ENCODE peak calls at places on chromosomes 5 and 9, in four cellular contexts. N is CD8-positive, alpha-beta T cell; L is heart left ventricle; Z is mesothelial cell of epicardium. U is an unnamed sample.

GRCh38 chr5:19270153-19270552 is 717.8 kb downstream of the CDH18 start:
- DNase-seq in Z (no peak), L (no peak), N (no peak), U (no peak)

GRCh38 chr5:61332891-61333350 is 863 bp downstream of the ZSWIM6 start:
- DNase-seq in Z (peak; percentile 56), L (peak; percentile 61), N (peak; percentile 18), U (no peak)

GRCh38 chr5:154571325-154572035 is 93.5 kb upstream of the HAND1 start:
- DNase-seq in L (no peak), Z (no peak), N (no peak), U (no peak)

GRCh38 chr9:5643005-5643624 is 14.2 kb downstream of the RIC1 start:
- DNase-seq in L (no peak), N (no peak), Z (no peak), U (no peak)

GRCh38 chr9:69582544-69583297 is 89.5 kb downstream of the APBA1 start:
- DNase-seq in L (peak; percentile 37), Z (no peak), N (no peak), U (no peak)

GRCh38 chr5:58335518-58335917 is 124.4 kb downstream of the PLK2 start:
- DNase-seq in L (no peak), Z (no peak), N (no peak), U (no peak)

GRCh38 chr9:130227833-130228232 is 37.7 kb upstream of the HMCN2 start:
- DNase-seq in N (no peak), Z (no peak), L (no peak), U (no peak)

GRCh38 chr9:130500340-130500771 is 55.6 kb downstream of the ASS1 start:
- DNase-seq in Z (no peak), N (no peak), L (no peak), U (no peak)

GRCh38 chr5:157971466-157972324 is 112.8 kb upstream of the CLINT1 start:
- DNase-seq in Z (no peak), N (no peak), L (no peak), U (no peak)

GRCh38 chr9:98995971-98996504 is 52.3 kb downstream of the COL15A1 start:
- DNase-seq in L (no peak), Z (no peak), N (no peak), U (no peak)

GRCh38 chr9:113775714-113776113 is 100.4 kb upstream of the ZNF618 start:
- DNase-seq in Z (no peak), L (no peak), N (no peak), U (no peak)

GRCh38 chr9:113771199-113771598 is 104.9 kb upstream of the ZNF618 start:
- DNase-seq in Z (no peak), N (no peak), L (no peak), U (no peak)

GRCh38 chr9:113772121-113772885 is 103.8 kb upstream of the ZNF618 start:
- DNase-seq in L (no peak), N (no peak), Z (no peak), U (no peak)

GRCh38 chr9:113774968-113775367 is 101.1 kb upstream of the ZNF618 start:
- DNase-seq in L (no peak), Z (no peak), N (no peak), U (no peak)

DNA sequence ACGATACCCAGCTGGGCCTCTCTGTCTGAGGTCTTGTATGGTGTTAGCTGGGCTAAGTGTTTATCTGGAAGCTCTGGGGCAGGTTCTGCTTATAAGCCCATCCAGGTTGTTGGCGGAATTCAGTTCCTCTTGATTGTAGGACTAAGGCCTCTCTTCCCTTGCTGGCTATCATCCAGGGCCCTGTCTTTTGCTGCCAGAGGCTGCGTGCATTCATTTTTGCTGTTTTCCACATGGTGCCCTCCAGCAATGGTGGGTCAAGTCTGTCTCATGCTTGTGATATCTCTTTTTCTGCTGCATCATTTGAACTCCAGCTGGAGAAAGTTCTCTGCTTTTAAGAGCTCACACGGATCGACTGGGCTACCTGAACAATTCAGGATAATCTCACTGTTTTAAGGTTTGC is 105.7 kb upstream of the ZNF618 start:
- DNase-seq in N (no peak), L (no peak), Z (no peak), U (no peak)
- TF ChIP-seq CTCF in N (no peak), L (no peak), Z (no peak), U (no peak)

GRCh38 chr5:121873409-121873808 is 21.7 kb downstream of the FTMT start:
- DNase-seq in N (no peak), Z (no peak), L (no peak), U (no peak)

GRCh38 chr5:121867403-121867802 is 15.7 kb downstream of the FTMT start:
- DNase-seq in Z (no peak), N (no peak), L (no peak), U (no peak)

GRCh38 chr5:121872846-121873245 is 21.2 kb downstream of the FTMT start:
- DNase-seq in Z (no peak), N (no peak), L (no peak), U (no peak)

GRCh38 chr5:121870489-121870888 is 18.8 kb downstream of the FTMT start:
- DNase-seq in L (no peak), Z (no peak), N (no peak), U (no peak)
- TF ChIP-seq CTCF in L (peak; percentile 25), Z (no peak), N (no peak), U (peak; percentile 53)

GRCh38 chr9:14435871-14436270 is 121.9 kb upstream of the NFIB start:
- DNase-seq in N (no peak), Z (no peak), L (no peak), U (no peak)

GRCh38 chr9:14433293-14433818 is 119.4 kb upstream of the NFIB start:
- DNase-seq in L (no peak), N (no peak), Z (no peak), U (no peak)

GRCh38 chr9:14434971-14435718 is 121.2 kb upstream of the NFIB start:
- DNase-seq in N (no peak), L (no peak), Z (no peak), U (no peak)

GRCh38 chr9:14437336-14438231 is 123.6 kb upstream of the NFIB start:
- DNase-seq in N (no peak), L (no peak), Z (peak; percentile 55), U (no peak)

GRCh38 chr9:14433841-14434511 is 120.0 kb upstream of the NFIB start:
- DNase-seq in L (no peak), N (no peak), Z (no peak), U (no peak)
- TF ChIP-seq CTCF in L (peak; percentile 55), N (no peak), Z (peak; percentile 29), U (peak; percentile 47)

DNA sequence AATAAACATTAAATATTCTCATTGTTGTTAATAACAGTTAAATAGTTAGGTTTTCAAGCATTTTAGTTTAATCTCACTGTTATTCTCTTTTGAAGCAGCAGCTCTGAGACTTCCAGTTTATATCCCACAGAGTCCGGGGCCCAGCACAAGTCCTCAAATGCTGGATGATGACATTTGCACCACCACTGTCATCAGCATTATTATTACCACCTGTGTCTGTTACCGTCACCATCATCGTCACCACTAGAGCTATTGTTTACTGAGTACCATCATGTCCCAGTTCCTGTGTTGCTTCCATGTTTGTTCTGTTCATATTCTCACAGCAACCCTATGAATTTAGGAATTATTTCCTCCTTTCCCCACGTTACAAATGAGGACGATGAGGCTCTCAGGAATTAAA is 169.2 kb upstream of the NR3C1 start:
- DNase-seq in L (no peak), N (no peak), Z (no peak), U (no peak)
- TF ChIP-seq CTCF in L (no peak), N (no peak), Z (no peak), U (no peak)

GRCh38 chr9:73204910-73205309 is 53.2 kb downstream of the ANXA1 start:
- DNase-seq in L (no peak), Z (no peak), N (no peak), U (no peak)

GRCh38 chr9:73200694-73201432 is 49.2 kb downstream of the ANXA1 start:
- DNase-seq in N (no peak), Z (no peak), L (no peak), U (no peak)

GRCh38 chr9:73199448-73199847 is 47.8 kb downstream of the ANXA1 start:
- DNase-seq in Z (no peak), N (no peak), L (no peak), U (no peak)

GRCh38 chr9:73202992-73203391 is 51.3 kb downstream of the ANXA1 start:
- DNase-seq in Z (no peak), L (no peak), N (no peak), U (no peak)

DNA sequence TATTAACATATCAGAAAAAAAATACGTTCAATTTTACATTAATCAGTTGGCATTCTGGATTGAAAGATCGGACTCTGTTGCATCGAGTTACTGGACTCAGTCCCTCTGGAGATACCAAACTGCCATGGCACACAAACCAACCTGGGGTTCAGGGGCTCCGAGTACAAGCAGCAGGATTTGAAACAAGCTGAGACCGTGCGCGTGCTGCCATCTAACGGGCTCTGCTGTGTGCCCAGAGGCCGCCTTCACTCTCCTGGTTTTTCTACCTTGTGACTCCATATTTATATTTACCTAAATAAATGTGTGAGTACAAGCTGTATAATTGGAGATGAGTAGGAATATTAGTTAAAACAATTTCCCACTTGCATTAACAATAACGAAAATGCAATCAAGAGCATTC is 48.2 kb downstream of the ANXA1 start:
- DNase-seq in N (no peak), Z (no peak), L (no peak), U (no peak)
- TF ChIP-seq CTCF in N (no peak), Z (no peak), L (no peak), U (peak; percentile 12)

GRCh38 chr9:127229691-127230417 is 34.7 kb upstream of the GARNL3 start:
- DNase-seq in L (no peak), Z (no peak), N (no peak), U (no peak)
- TF ChIP-seq CTCF in L (no peak), Z (no peak), N (no peak), U (no peak)

GRCh38 chr5:83721878-83722779 is 1.5 kb upstream of the HAPLN1 start:
- DNase-seq in N (no peak), Z (peak; percentile 83), L (peak; percentile 47), U (peak; percentile 78)
- TF ChIP-seq CTCF in N (no peak), Z (no peak), L (peak; percentile 43), U (peak; percentile 47)

DNA sequence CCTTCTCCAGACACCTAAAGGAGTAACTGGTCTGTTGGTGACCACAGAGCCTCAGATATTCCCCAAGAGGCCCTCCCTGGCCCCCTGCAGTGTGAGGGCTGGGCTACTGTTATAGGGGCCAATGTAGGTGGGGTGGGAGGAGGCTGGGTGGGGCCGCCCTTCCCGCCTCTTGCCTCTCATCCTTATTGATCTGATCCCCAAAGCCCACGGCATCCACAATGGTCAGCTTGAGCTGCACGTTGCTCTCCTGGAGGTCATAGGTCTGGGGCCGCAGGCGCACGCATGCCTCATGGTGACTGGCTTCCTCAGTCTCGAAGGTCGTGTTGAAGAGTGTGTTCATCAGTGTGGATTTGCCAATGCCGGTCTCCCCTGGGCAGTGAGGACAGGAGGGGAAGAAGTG is 13.0 kb downstream of the SEPTIN8 start:
- DNase-seq in N (no peak), L (no peak), Z (no peak), U (no peak)
- TF ChIP-seq CTCF in N (no peak), L (no peak), Z (no peak), U (no peak)

GRCh38 chr5:176979669-176980068 is 26.9 kb downstream of the UIMC1 start:
- DNase-seq in Z (no peak), L (no peak), N (no peak), U (no peak)
- TF ChIP-seq CTCF in Z (no peak), L (no peak), N (no peak), U (no peak)